ENCODE peak calls at places on chromosomes 6 and 20, in ten cellular contexts. D, M, E, B, G, V, H, I, L and Z are unnamed samples.

GRCh38 chr6:44076366-44077200 is 50.7 kb downstream of the MRPL14 start:
- DNase-seq in D (no peak), M (peak; percentile 81), E (peak; percentile 49), B (peak; percentile 74), G (peak; percentile 25), V (no peak), H (peak; percentile 70), I (no peak), L (peak; percentile 74), Z (peak; percentile 72)

GRCh38 chr6:106490974-106491373 is 130.5 kb downstream of the CRYBG1 start:
- DNase-seq in D (no peak), M (no peak), E (no peak), B (no peak), G (no peak), V (no peak), H (no peak), I (no peak), L (no peak), Z (no peak)

GRCh38 chr6:134373282-134373922 is 55.5 kb upstream of the SGK1 start:
- DNase-seq in D (no peak), M (peak; percentile 64), E (peak; percentile 81), B (no peak), G (no peak), V (peak; percentile 51), H (no peak), I (peak; percentile 87), L (no peak), Z (peak; percentile 59)

GRCh38 chr20:59299961-59300340 is 460 bp upstream of the EDN3 start:
- DNase-seq in D (no peak), M (no peak), E (no peak), B (no peak), G (no peak), V (no peak), H (peak; percentile 82), I (no peak), L (no peak), Z (no peak)

GRCh38 chr6:132198896-132199295 is 202.4 kb downstream of the MOXD1 start:
- DNase-seq in D (no peak), M (no peak), E (no peak), B (no peak), G (no peak), V (peak; percentile 51), H (no peak), I (no peak), L (no peak), Z (no peak)

GRCh38 chr6:160328447-160328846 is 19.7 kb upstream of the SLC22A3 start:
- DNase-seq in D (no peak), M (no peak), E (no peak), B (no peak), G (no peak), V (no peak), H (no peak), I (peak; percentile 67), L (no peak), Z (no peak)

GRCh38 chr6:119307041-119307440 is 42.5 kb downstream of the MAN1A1 start:
- DNase-seq in D (no peak), M (no peak), E (no peak), B (no peak), G (no peak), V (no peak), H (no peak), I (no peak), L (no peak), Z (no peak)

GRCh38 chr6:57190140-57190539 is 18.0 kb downstream of the BAG2 start:
- DNase-seq in D (no peak), M (no peak), E (peak; percentile 75), B (no peak), G (no peak), V (peak; percentile 45), H (no peak), I (no peak), L (no peak), Z (no peak)

GRCh38 chr6:16698988-16699868 is 62.0 kb downstream of the ATXN1 start:
- DNase-seq in D (no peak), M (no peak), E (peak; percentile 26), B (no peak), G (no peak), V (peak; percentile 53), H (no peak), I (no peak), L (no peak), Z (no peak)

GRCh38 chr6:18823782-18824386 is 436.7 kb downstream of the RNF144B start:
- DNase-seq in D (no peak), M (no peak), E (peak; percentile 11), B (no peak), G (peak; percentile 46), V (peak; percentile 62), H (peak; percentile 54), I (no peak), L (no peak), Z (no peak)

GRCh38 chr20:54190200-54190599 is 16.4 kb upstream of the CYP24A1 start:
- DNase-seq in D (no peak), M (no peak), E (peak; percentile 7), B (no peak), G (no peak), V (no peak), H (no peak), I (no peak), L (no peak), Z (no peak)

DNA sequence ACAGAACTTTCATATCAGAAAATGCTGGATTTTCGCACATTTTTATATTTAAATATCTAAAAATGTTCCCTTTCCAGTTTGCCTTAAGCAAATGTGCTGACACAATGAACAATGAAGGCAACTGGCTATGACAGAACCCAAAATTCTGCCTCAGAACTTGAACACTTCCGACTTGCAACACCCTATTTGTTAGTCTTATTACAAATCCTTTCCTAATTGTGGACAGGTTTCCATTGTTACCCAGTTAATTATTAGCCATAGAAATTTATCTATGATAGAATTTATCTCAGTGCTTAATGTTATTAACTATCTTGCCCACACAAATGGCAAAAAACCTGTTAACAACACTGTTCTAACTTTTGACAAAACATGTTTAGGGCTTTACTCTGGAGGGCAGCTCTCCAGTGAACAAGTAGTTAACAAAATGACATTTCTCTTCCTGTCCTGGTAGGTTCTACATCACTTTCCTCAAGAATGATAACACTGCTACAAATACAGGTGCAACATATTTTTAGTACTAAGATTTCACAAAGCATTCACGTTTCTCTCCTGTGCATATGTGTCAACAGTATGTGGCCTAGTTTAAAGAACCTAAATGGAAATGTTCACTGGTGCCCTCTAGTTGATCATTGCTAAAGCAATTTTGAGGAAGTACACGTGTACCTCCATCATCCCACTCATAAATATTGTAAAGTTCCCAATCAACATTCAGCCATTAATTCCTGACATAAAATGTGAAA is 58.4 kb downstream of the HIVEP2 start:
- DNase-seq in D (no peak), M (no peak), E (peak; percentile 59), B (no peak), G (no peak), V (peak; percentile 52), H (no peak), I (no peak), L (no peak), Z (no peak)
- TF ChIP-seq CTCF in D (peak; percentile 70), M (peak; percentile 1), E (peak; percentile 44), B (no peak), G (no peak), V (peak; percentile 61), H (peak; percentile 55), I (peak; percentile 25), L (peak; percentile 28), Z (peak; percentile 40)

GRCh38 chr20:7503501-7503900 is 436.8 kb downstream of the HAO1 start:
- DNase-seq in D (no peak), M (no peak), E (peak; percentile 52), B (no peak), G (no peak), V (no peak), H (no peak), I (no peak), L (no peak), Z (no peak)

GRCh38 chr20:7505835-7506221 is 434.4 kb downstream of the HAO1 start:
- DNase-seq in D (no peak), M (no peak), E (no peak), B (no peak), G (no peak), V (no peak), H (no peak), I (no peak), L (no peak), Z (no peak)

GRCh38 chr20:7500362-7500761 is 439.9 kb downstream of the HAO1 start:
- DNase-seq in D (no peak), M (no peak), E (no peak), B (no peak), G (no peak), V (no peak), H (no peak), I (no peak), L (no peak), Z (no peak)

DNA sequence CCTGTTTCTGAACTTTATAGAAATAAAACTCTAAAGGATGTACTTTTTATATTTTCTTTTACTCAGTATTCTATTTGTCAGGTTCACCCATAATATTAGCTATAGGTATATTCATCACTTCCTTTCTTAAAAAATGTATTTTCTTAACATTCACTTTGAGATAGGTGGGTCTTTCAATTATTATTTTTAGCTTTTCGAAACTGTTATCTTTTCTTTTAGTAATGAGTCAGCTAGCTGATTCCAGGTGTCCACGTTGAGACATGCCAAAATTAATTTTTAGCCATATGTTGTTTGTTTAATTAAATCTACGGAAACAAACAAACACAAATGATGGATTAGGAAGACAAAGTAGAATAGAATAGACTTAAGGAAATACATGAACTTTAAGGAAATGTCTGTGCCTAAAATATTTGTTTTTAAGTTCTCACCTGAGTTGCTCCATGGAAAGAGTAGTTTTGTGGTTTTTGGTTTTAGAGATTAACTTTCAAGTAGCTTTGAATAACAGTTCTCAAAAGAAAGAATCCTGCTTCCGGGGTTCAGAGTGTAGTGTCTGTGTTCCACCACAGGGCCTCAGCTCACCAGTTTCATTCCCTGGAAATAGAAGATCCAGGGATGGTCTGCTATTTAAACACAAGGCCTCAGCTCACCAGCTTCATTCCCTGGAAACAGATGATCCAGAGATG is 435.0 kb downstream of the HAO1 start:
- DNase-seq in D (no peak), M (no peak), E (no peak), B (no peak), G (no peak), V (no peak), H (no peak), I (no peak), L (no peak), Z (no peak)
- TF ChIP-seq CTCF in D (no peak), M (no peak), E (no peak), B (no peak), G (no peak), V (no peak), H (no peak), I (no peak), L (no peak), Z (no peak)

GRCh38 chr20:13082366-13082765 is 73.6 kb downstream of the SPTLC3 start:
- DNase-seq in D (no peak), M (no peak), E (no peak), B (no peak), G (no peak), V (no peak), H (no peak), I (no peak), L (no peak), Z (no peak)
- TF ChIP-seq CTCF in D (no peak), M (no peak), E (no peak), B (no peak), G (no peak), V (no peak), H (no peak), I (no peak), L (no peak), Z (no peak)

DNA sequence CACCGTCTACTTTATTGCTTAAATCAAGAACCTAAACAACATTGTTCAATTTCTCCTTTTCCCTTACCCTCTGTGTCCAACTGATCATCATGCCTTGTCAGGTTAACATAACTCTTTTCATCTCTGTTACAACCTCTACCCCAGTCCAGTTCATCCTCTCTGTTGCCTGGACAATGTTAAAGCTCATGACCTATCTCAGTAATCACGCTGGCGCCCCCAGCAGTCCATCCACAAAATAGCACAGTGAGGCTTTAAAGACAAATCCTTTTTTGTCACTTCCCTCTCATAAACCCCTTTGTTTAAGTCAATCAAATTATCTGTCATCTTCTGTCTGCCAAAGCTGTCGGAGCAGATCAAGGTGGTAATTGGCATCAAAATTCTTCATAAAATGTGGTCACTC is 140.1 kb downstream of the QKI start:
- DNase-seq in D (peak; percentile 26), M (peak; percentile 27), E (peak; percentile 60), B (peak; percentile 59), G (peak; percentile 41), V (peak; percentile 60), H (no peak), I (peak; percentile 53), L (peak; percentile 34), Z (peak; percentile 17)
- TF ChIP-seq CTCF in D (peak; percentile 40), M (peak; percentile 21), E (peak; percentile 67), B (peak; percentile 26), G (peak; percentile 58), V (peak; percentile 75), H (peak; percentile 37), I (no peak), L (peak; percentile 25), Z (peak; percentile 54)